ENCODE peak calls at places on chromosomes 16 and 17, in six cellular contexts. N, L, W, A, Y and J are unnamed samples.

GRCh38 chr17:38571833-38572274 is 33.9 kb downstream of the SRCIN1 start:
- DNase-seq in N (peak; percentile 64), L (no peak), W (no peak), A (no peak), Y (no peak), J (no peak)

GRCh38 chr17:79627766-79628690 is 17.2 kb upstream of the RBFOX3 start:
- DNase-seq in N (peak; percentile 24), L (no peak), W (no peak), A (no peak), Y (peak; percentile 38), J (no peak)

GRCh38 chr16:79599837-79600635 is 501 bp downstream of the MAF start:
- DNase-seq in N (peak; percentile 67), L (no peak), W (peak; percentile 77), A (peak; percentile 53), Y (peak; percentile 77), J (peak; percentile 65)

GRCh38 chr16:19252904-19253303 is 32.6 kb upstream of the CLEC19A start:
- DNase-seq in N (no peak), L (no peak), W (no peak), A (no peak), Y (no peak), J (no peak)

GRCh38 chr16:89708481-89708931 is 7.0 kb upstream of the SPATA2L start:
- DNase-seq in N (no peak), L (no peak), W (no peak), A (no peak), Y (no peak), J (no peak)

GRCh38 chr17:78716814-78717393 is 65.2 kb downstream of the CYTH1 start:
- DNase-seq in N (no peak), L (peak; percentile 22), W (no peak), A (no peak), Y (peak; percentile 55), J (no peak)

GRCh38 chr17:6497496-6498221 is 53.4 kb downstream of the PIMREG start:
- DNase-seq in N (peak; percentile 72), L (no peak), W (no peak), A (no peak), Y (no peak), J (no peak)

GRCh38 chr16:1823821-1824220 is 2.8 kb downstream of the HAGH start:
- DNase-seq in N (peak; percentile 75), L (peak; percentile 59), W (no peak), A (no peak), Y (peak; percentile 58), J (peak; percentile 50)

GRCh38 chr17:21525464-21526130 is 149.4 kb downstream of the KCNJ12 start:
- DNase-seq in N (no peak), L (no peak), W (no peak), A (no peak), Y (peak; percentile 10), J (no peak)

GRCh38 chr17:57375040-57375769 is 118.9 kb downstream of the MSI2 start:
- DNase-seq in N (no peak), L (no peak), W (no peak), A (no peak), Y (no peak), J (no peak)

GRCh38 chr16:85569615-85570212 is 43.4 kb upstream of the GSE1 start:
- DNase-seq in N (peak; percentile 80), L (peak; percentile 78), W (no peak), A (no peak), Y (no peak), J (peak; percentile 92)

GRCh38 chr17:50950002-50950877 is 84.1 kb upstream of the TOB1 start:
- DNase-seq in N (peak; percentile 92), L (peak; percentile 84), W (no peak), A (peak; percentile 49), Y (peak; percentile 86), J (peak; percentile 94)

GRCh38 chr17:77516902-77517301 is 376.1 kb downstream of the SEC14L1 start:
- DNase-seq in N (peak; percentile 25), L (peak; percentile 79), W (no peak), A (no peak), Y (no peak), J (peak; percentile 45)

GRCh38 chr17:19660219-19660870 is 11.8 kb downstream of the ALDH3A2 start:
- DNase-seq in N (no peak), L (no peak), W (no peak), A (no peak), Y (no peak), J (no peak)

GRCh38 chr16:86227801-86228200 is 282.5 kb upstream of the FOXF1 start:
- DNase-seq in N (no peak), L (peak; percentile 32), W (no peak), A (no peak), Y (no peak), J (no peak)

GRCh38 chr16:22711847-22712246 is 102.1 kb upstream of the HS3ST2 start:
- DNase-seq in N (no peak), L (no peak), W (no peak), A (no peak), Y (peak; percentile 33), J (no peak)

GRCh38 chr17:6756425-6757012 is 673 bp downstream of the XAF1 start:
- DNase-seq in N (no peak), L (no peak), W (no peak), A (no peak), Y (no peak), J (no peak)

GRCh38 chr17:48770954-48771353 is 42.4 kb upstream of the HOXB13 start:
- DNase-seq in N (no peak), L (no peak), W (no peak), A (no peak), Y (no peak), J (no peak)

DNA sequence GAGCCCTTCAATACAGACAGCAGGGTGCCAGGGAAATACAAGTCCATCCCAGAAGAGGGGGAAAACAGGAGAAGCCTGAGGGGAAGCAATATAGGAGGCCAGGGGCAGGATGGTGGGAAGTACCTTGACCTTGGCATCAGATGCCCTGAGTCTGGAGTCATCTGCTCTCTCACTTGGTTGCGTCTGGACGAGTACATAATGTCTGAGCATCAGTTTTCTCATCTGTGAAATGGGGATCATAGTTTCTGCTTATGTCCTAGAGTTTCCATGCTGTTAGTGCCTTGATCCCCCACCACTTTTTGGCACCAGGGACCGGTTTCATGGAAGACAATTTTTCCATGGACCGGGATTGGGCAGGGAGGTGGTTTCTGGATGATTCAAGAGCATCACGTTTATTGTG is 2.3 kb downstream of the STAT5A start:
- DNase-seq in N (peak; percentile 16), L (no peak), W (no peak), A (no peak), Y (no peak), J (no peak)
- H4K91ac ChIP-seq in N (no peak overlapping the region), L (no peak overlapping the region), W (no peak overlapping the region), A (no peak overlapping the region), Y (no peak overlapping the region), J (no peak overlapping the region)

GRCh38 chr17:16354585-16354984 is 1.3 kb upstream of the CENPV start:
- DNase-seq in N (peak; percentile 54), L (no peak), W (no peak), A (no peak), Y (no peak), J (no peak)

GRCh38 chr17:16352303-16352837 is 899 bp downstream of the CENPV start:
- DNase-seq in N (peak; percentile 76), L (peak; percentile 30), W (peak; percentile 66), A (no peak), Y (peak; percentile 67), J (peak; percentile 53)

GRCh38 chr17:16353702-16354174 is 469 bp upstream of the CENPV start:
- DNase-seq in N (no peak), L (no peak), W (no peak), A (no peak), Y (no peak), J (no peak)

GRCh38 chr17:16351831-16352230 is 1.4 kb downstream of the CENPV start:
- DNase-seq in N (no peak), L (peak; percentile 75), W (no peak), A (peak; percentile 44), Y (no peak), J (peak; percentile 30)

DNA sequence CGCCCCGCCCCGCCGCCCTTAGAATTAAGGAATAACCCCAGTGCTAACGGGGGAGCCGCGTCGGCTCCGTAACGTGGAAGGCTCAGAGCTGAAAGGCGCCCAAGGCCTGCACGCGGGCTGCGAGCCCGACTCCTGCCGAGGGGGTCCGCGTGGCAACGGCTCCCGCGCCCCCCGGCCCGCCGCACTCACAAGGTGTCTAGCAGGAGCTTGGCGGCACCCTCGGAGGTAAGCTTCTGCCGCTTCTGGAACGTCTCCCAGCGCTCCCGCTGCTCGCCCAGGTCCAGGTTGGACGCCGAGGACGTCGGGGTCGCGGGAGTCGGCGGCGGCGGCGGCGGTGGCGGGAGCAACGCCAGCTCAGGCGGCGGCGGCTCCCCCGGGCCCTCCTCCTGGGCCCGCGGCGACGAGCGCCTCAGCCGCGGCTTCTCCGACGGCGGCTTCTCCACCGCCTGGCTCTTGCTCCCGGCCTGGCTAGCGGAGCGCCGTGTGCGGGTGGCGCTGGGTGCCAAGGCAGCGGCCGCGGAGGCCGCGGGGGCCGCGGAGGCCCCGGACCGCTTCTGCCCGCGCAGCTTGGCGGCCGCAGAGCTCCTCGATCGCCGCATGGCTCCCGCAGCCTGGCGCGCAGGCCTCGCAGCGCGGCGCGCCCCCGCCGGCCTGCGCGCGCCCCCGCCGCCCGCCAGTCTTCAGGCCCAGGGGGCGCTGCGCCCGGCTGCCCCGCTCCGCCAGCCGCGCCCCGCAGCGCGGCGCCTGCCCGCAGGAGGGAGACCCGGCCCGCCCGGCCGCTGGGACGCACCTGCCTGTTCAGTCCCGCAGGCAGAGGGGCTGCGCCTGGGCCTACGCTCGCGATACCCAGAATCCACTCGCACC is at the start of gene CENPV:
- DNase-seq in N (peak; percentile 96), L (peak; percentile 34), W (peak; percentile 53), A (peak; percentile 40), Y (peak; percentile 88), J (peak; percentile 45)
- H3K23ac ChIP-seq in N (no peak within 1 kb of the TSS), L (peak within 1 kb of the TSS; percentile 37), W (peak within 1 kb of the TSS; percentile 98), A (no peak within 1 kb of the TSS), Y (no peak within 1 kb of the TSS), J (no peak within 1 kb of the TSS)

GRCh38 chr16:58053682-58054005 is 28.1 kb downstream of the MMP15 start:
- DNase-seq in N (no peak), L (no peak), W (no peak), A (no peak), Y (no peak), J (no peak)
- H4K91ac ChIP-seq in N (no peak overlapping the region), L (no peak overlapping the region), W (no peak overlapping the region), A (no peak overlapping the region), Y (no peak overlapping the region), J (no peak overlapping the region)

DNA sequence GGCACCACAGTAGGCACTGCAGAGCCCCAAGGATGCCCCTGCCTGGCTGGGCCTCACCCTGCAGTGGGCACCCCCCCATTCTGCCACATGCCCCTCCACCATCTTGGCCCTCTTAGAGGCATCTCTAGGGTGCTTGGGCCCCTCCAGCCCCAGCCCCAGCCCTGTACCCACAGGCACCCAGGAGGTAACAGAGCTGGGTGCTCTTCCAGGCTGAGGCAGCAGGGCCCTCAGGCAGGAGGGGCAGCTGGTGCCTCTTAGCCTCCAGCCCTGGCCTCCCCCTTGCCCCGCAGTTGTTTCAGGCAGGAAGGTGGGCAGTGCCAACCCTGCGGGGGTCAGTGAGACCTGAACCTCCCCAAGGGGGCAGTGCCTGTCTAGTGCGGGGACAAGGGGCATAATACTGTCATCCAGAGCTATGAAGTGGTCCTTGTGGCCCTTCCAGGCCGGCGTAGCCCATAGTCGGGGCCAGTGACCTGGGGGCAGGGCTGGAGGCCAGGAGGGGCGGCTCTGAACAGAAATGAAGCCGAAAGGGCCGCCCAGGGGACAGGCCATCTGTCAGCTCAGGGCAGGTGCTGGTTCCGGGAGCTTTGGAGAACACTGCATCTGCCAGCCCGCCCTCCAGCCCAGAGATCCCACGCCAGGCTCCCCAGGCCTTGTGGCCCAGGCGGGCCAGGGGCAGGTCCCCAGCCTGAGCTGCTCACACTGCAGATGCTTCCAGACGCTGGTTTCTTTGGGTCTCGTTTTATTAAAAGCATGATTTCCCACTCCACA is 4.9 kb upstream of the AATK start:
- DNase-seq in N (no peak), L (no peak), W (no peak), A (no peak), Y (no peak), J (no peak)
- H3K23ac ChIP-seq in N (no peak overlapping the region), L (no peak overlapping the region), W (no peak overlapping the region), A (no peak overlapping the region), Y (no peak overlapping the region), J (no peak overlapping the region)

GRCh38 chr17:34436607-34437006 is 73.6 kb upstream of the CCL1 start:
- DNase-seq in N (no peak), L (no peak), W (no peak), A (no peak), Y (no peak), J (no peak)
- H4K91ac ChIP-seq in N (no peak overlapping the region), L (no peak overlapping the region), W (no peak overlapping the region), A (no peak overlapping the region), Y (no peak overlapping the region), J (no peak overlapping the region)